ENCODE peak calls at places on chromosomes 13 and 19, in ten cellular contexts. P is HFF-Myc; V is right lobe of liver; Y is stimulated activated CD4-positive, alpha-beta T cell treated with anti-CD3 and anti-CD28 coated beads, TNF-alpha, amount 100 ng/mL, for 4 hours; J is anterior cingulate cortex; H is HEK293T; S is T-helper 2 cell; A is activated T-cell treated with anti-CD3 and anti-CD28 coated beads for 24 hours; G is HT1080; W is stimulated activated CD8-positive, alpha-beta memory T cell treated with anti-CD3 and anti-CD28 coated beads, Interleukin-4, amount 100 ng/mL, for 48 hours. C is an unnamed sample.

GRCh38 chr13:106318941-106319411 is 216.5 kb downstream of the EFNB2 start:
- DNase-seq in S (no peak), A (no peak), G (peak), J (no peak), P (peak), H (no peak), W (no peak), V (no peak), Y (no peak), C (no peak)

GRCh38 chr13:42597505-42597904 is 23.6 kb downstream of the TNFSF11 start:
- DNase-seq in W (no peak), S (no peak), H (no peak), P (no peak), J (no peak), Y (no peak), A (no peak), G (no peak), V (no peak), C (no peak)

GRCh38 chr13:71865858-71866172 is 1.2 kb downstream of the DACH1 start:
- DNase-seq in Y (no peak), V (peak), W (no peak), S (peak), P (no peak), A (no peak), H (no peak), G (no peak), J (no peak), C (no peak)

GRCh38 chr19:29247912-29248311 is 35.0 kb upstream of the UQCRFS1 start:
- DNase-seq in H (no peak), J (no peak), G (no peak), P (no peak), S (no peak), V (no peak), W (no peak), A (no peak), Y (no peak), C (no peak)

GRCh38 chr19:40147693-40148347 is 43.4 kb upstream of the MAP3K10 start:
- DNase-seq in H (no peak), A (no peak), J (no peak), G (peak), S (no peak), W (no peak), P (peak), V (no peak), Y (no peak), C (no peak)

GRCh38 chr13:91326156-91326555 is 21.3 kb upstream of the MIR17HG start:
- DNase-seq in H (no peak), Y (no peak), J (no peak), W (no peak), V (no peak), G (no peak), P (no peak), A (no peak), S (no peak), C (no peak)

GRCh38 chr13:54775501-54776191 is 1747.0 kb downstream of the OLFM4 start:
- DNase-seq in J (no peak), W (no peak), H (no peak), G (no peak), Y (no peak), P (no peak), V (no peak), S (no peak), A (no peak), C (no peak)

GRCh38 chr19:2338751-2339643 is 10.5 kb downstream of the SPPL2B start:
- DNase-seq in W (no peak), Y (no peak), H (no peak), P (no peak), V (no peak), J (no peak), G (no peak), A (no peak), S (no peak), C (no peak)

GRCh38 chr19:484494-484893 is 11.8 kb upstream of the MADCAM1 start:
- DNase-seq in Y (no peak), W (no peak), S (no peak), P (no peak), V (no peak), H (no peak), J (no peak), A (no peak), G (no peak), C (no peak)

C was measured in nucleus accumbens.